ENCODE peak calls at places on chromosomes 1 and 21, in seven cellular contexts. M is posterior cingulate gyrus, Y is stomach, I is iris pigment epithelial cell, W is cardiac muscle cell, V is AG08395, Q is D721Med. R is an unnamed sample.

GRCh38 chr1:2248127-2248826 is 20.2 kb downstream of the SKI start:
- DNase-seq in M (no peak), Y (peak), I (no peak), W (no peak), V (no peak), Q (no peak), R (no peak)

GRCh38 chr1:23809751-23810171 is 9.2 kb upstream of the GALE start:
- DNase-seq in M (no peak), Y (peak), I (peak), W (peak), V (peak), Q (no peak), R (peak)

GRCh38 chr21:45822429-45823099 is 159.0 kb upstream of the COL6A1 start:
- DNase-seq in M (no peak), Y (no peak), I (no peak), W (no peak), V (no peak), Q (no peak), R (no peak)

GRCh38 chr1:3003941-3004270 is 17.4 kb upstream of the ACTRT2 start:
- DNase-seq in M (no peak), Y (no peak), I (no peak), W (no peak), V (no peak), Q (no peak), R (no peak)

GRCh38 chr1:58941471-58942289 is 157.8 kb upstream of the JUN start:
- DNase-seq in M (no peak), Y (peak), I (no peak), W (no peak), V (no peak), Q (no peak), R (peak)

GRCh38 chr1:1941211-1941841 is 22.2 kb upstream of the TMEM52 start:
- DNase-seq in M (no peak), Y (no peak), I (no peak), W (no peak), V (no peak), Q (no peak), R (no peak)

GRCh38 chr21:44389335-44389734 is 35.9 kb downstream of the TRPM2 start:
- DNase-seq in M (no peak), Y (no peak), I (no peak), W (no peak), V (no peak), Q (no peak), R (no peak)

GRCh38 chr1:67937010-67937409 is 103.7 kb upstream of the GNG12 start:
- DNase-seq in M (no peak), Y (no peak), I (no peak), W (no peak), V (no peak), Q (no peak), R (no peak)

GRCh38 chr1:66757740-66758139 is 5.5 kb downstream of the DYNLT5 start:
- DNase-seq in M (no peak), Y (no peak), I (no peak), W (no peak), V (no peak), Q (no peak), R (no peak)

GRCh38 chr1:75124510-75124909 is 9.7 kb upstream of the LHX8 start:
- DNase-seq in M (no peak), Y (no peak), I (no peak), W (no peak), V (no peak), Q (no peak), R (no peak)

GRCh38 chr1:222241410-222241809 is 306.5 kb downstream of the HHIPL2 start:
- DNase-seq in M (no peak), Y (no peak), I (no peak), W (no peak), V (no peak), Q (no peak), R (no peak)

GRCh38 chr1:201461783-201462441 is 7.1 kb downstream of the PHLDA3 start:
- DNase-seq in M (no peak), Y (peak), I (peak), W (no peak), V (peak), Q (no peak), R (no peak)

GRCh38 chr1:54403808-54404261 is 2.4 kb downstream of the SSBP3 start:
- DNase-seq in M (no peak), Y (no peak), I (peak), W (no peak), V (peak), Q (no peak), R (no peak)

GRCh38 chr1:59814180-59814900 is 409 bp upstream of the HOOK1 start:
- DNase-seq in M (peak), Y (peak), I (no peak), W (peak), V (no peak), Q (peak), R (no peak)

GRCh38 chr21:28712396-28712795 is 280.3 kb downstream of the LTN1 start:
- DNase-seq in M (no peak), Y (no peak), I (no peak), W (no peak), V (peak), Q (no peak), R (no peak)